ENCODE peak calls at places on chromosomes 3 and 15, in six cellular contexts. L is AG04450; Q is GM18507; J is iris pigment epithelial cell; V is cardiac septum; S is activated T-cell treated with anti-CD3 and anti-CD28 coated beads, Interleukin-2, amount 50 U/mL, for 1 hour. A is an unnamed sample.

GRCh38 chr3:165070682-165071081 is 7.6 kb downstream of the SI start:
- DNase-seq in L (no peak), Q (no peak), J (no peak), V (no peak), S (no peak), A (no peak)

GRCh38 chr3:139339219-139339906 is 4.5 kb upstream of the MRPS22 start:
- DNase-seq in L (no peak), Q (no peak), J (peak; percentile 33), V (no peak), S (no peak), A (no peak)

GRCh38 chr3:105842943-105843342 is 25.9 kb downstream of the CBLB start:
- DNase-seq in L (no peak), Q (no peak), J (peak; percentile 56), V (no peak), S (no peak), A (no peak)

GRCh38 chr3:152309535-152310317 is 41.0 kb downstream of the MBNL1 start:
- DNase-seq in L (no peak), Q (no peak), J (peak; percentile 65), V (no peak), S (no peak), A (no peak)

GRCh38 chr3:151901946-151902285 is 28.5 kb downstream of the SUCNR1 start:
- DNase-seq in L (no peak), Q (no peak), J (no peak), V (no peak), S (no peak), A (no peak)

GRCh38 chr3:116166121-116166520 is 279.2 kb downstream of the LSAMP start:
- DNase-seq in L (no peak), Q (no peak), J (no peak), V (no peak), S (no peak), A (no peak)

GRCh38 chr3:107392549-107393165 is 15.4 kb downstream of the CCDC54 start:
- DNase-seq in L (peak; percentile 16), Q (no peak), J (peak; percentile 80), V (no peak), S (no peak), A (no peak)

GRCh38 chr3:138284079-138284478 is 45.6 kb downstream of the NME9 start:
- DNase-seq in L (no peak), Q (no peak), J (no peak), V (no peak), S (no peak), A (no peak)

GRCh38 chr3:120302361-120302760 is 17.3 kb upstream of the GPR156 start:
- DNase-seq in L (no peak), Q (no peak), J (no peak), V (no peak), S (no peak), A (no peak)

GRCh38 chr3:171959532-171960044 is 79.8 kb upstream of the FNDC3B start:
- DNase-seq in L (no peak), Q (no peak), J (no peak), V (no peak), S (no peak), A (no peak)

GRCh38 chr3:169661567-169662214 is 1.8 kb downstream of the MECOM start:
- DNase-seq in L (no peak), Q (no peak), J (peak; percentile 27), V (peak; percentile 80), S (no peak), A (peak; percentile 67)

GRCh38 chr3:197801801-197802504 is 10.9 kb downstream of the LRCH3 start:
- DNase-seq in L (no peak), Q (no peak), J (peak; percentile 77), V (no peak), S (no peak), A (no peak)

GRCh38 chr3:15052335-15053242 is 12.5 kb downstream of the MRPS25 start:
- DNase-seq in L (no peak), Q (no peak), J (no peak), V (no peak), S (no peak), A (no peak)

GRCh38 chr3:140238646-140239314 is 303.8 kb downstream of the CLSTN2 start:
- DNase-seq in L (no peak), Q (no peak), J (no peak), V (no peak), S (no peak), A (no peak)

GRCh38 chr3:61926913-61927312 is 365.5 kb downstream of the PTPRG start:
- DNase-seq in L (peak; percentile 32), Q (no peak), J (peak; percentile 81), V (no peak), S (no peak), A (no peak)

GRCh38 chr15:99124641-99125040 is 19.8 kb downstream of the SYNM start:
- DNase-seq in L (no peak), Q (no peak), J (no peak), V (no peak), S (no peak), A (no peak)

GRCh38 chr3:40631341-40631995 is 106.7 kb downstream of the ZNF621 start:
- DNase-seq in L (no peak), Q (no peak), J (no peak), V (no peak), S (no peak), A (no peak)

GRCh38 chr3:127753338-127753737 is 69.0 kb downstream of the MGLL start:
- DNase-seq in L (no peak), Q (no peak), J (no peak), V (no peak), S (no peak), A (no peak)

A was measured in activated effector memory CD4-positive, alpha-beta T cell treated with anti-CD3 and anti-CD28 coated beads, Interleukin-2, amount 50 U/mL, for 16 hours.